ENCODE peak calls at places on chromosomes 12 and 14, in five cellular contexts. One of them, this sample, is unnamed.

GRCh38 chr12:74051848-74052247 is 485.8 kb upstream of the ATXN7L3B start:
- DNase-seq in H1: no peak
- DNase-seq in A549: no peak
- DNase-seq in K562: no peak
- DNase-seq in HepG2: no peak
- DNase-seq in this sample: no peak

GRCh38 chr12:63980211-63980610 is 135.7 kb downstream of the SRGAP1 start:
- DNase-seq in K562: no peak
- DNase-seq in A549: no peak
- DNase-seq in H1: no peak
- DNase-seq in HepG2: no peak
- DNase-seq in this sample: no peak

GRCh38 chr14:50977863-50978520 is 33.7 kb upstream of the PYGL start:
- DNase-seq in H1: no peak
- DNase-seq in HepG2: no peak
- DNase-seq in A549: no peak
- DNase-seq in K562: no peak
- DNase-seq in this sample: peak

GRCh38 chr14:99192823-99193222 is 79.2 kb downstream of the BCL11B start:
- DNase-seq in K562: no peak
- DNase-seq in H1: no peak
- DNase-seq in HepG2: no peak
- DNase-seq in A549: no peak
- DNase-seq in this sample: no peak

GRCh38 chr12:89247541-89247942 is 104.8 kb downstream of the DUSP6 start:
- DNase-seq in HepG2: peak
- DNase-seq in H1: no peak
- DNase-seq in K562: no peak
- DNase-seq in A549: no peak
- DNase-seq in this sample: no peak

GRCh38 chr14:60861545-60862147 is 119.2 kb downstream of the TRMT5 start:
- DNase-seq in K562: no peak
- DNase-seq in A549: no peak
- DNase-seq in H1: no peak
- DNase-seq in HepG2: no peak
- DNase-seq in this sample: no peak

GRCh38 chr12:96635844-96636243 is 146.5 kb downstream of the CFAP54 start:
- DNase-seq in HepG2: no peak
- DNase-seq in H1: no peak
- DNase-seq in A549: no peak
- DNase-seq in K562: no peak
- DNase-seq in this sample: no peak

GRCh38 chr12:131047789-131048610 is 94.3 kb downstream of the ADGRD1 start:
- DNase-seq in H1: no peak
- DNase-seq in HepG2: no peak
- DNase-seq in K562: peak
- DNase-seq in A549: no peak
- DNase-seq in this sample: no peak

GRCh38 chr14:23101213-23101970 is 3.4 kb downstream of the CIROP start:
- DNase-seq in A549: no peak
- DNase-seq in K562: no peak
- DNase-seq in H1: no peak
- DNase-seq in HepG2: no peak
- DNase-seq in this sample: no peak

GRCh38 chr12:72018036-72018435 is 79.4 kb downstream of the TPH2 start:
- DNase-seq in HepG2: no peak
- DNase-seq in K562: no peak
- DNase-seq in H1: no peak
- DNase-seq in A549: no peak
- DNase-seq in this sample: no peak

GRCh38 chr12:92973614-92974013 is 44.5 kb upstream of the EEA1 start:
- DNase-seq in HepG2: peak
- DNase-seq in K562: no peak
- DNase-seq in A549: no peak
- DNase-seq in H1: no peak
- DNase-seq in this sample: peak

GRCh38 chr12:91565246-91565645 is 382.6 kb upstream of the DCN start:
- DNase-seq in A549: no peak
- DNase-seq in H1: no peak
- DNase-seq in HepG2: no peak
- DNase-seq in K562: no peak
- DNase-seq in this sample: no peak

GRCh38 chr12:26319511-26319910 is 124.1 kb downstream of the SSPN start:
- DNase-seq in K562: no peak
- DNase-seq in A549: no peak
- DNase-seq in HepG2: peak
- DNase-seq in H1: no peak
- DNase-seq in this sample: no peak

GRCh38 chr14:61428261-61428660 is 106.9 kb downstream of the PRKCH start:
- DNase-seq in A549: no peak
- DNase-seq in H1: no peak
- DNase-seq in K562: no peak
- DNase-seq in HepG2: no peak
- DNase-seq in this sample: no peak

GRCh38 chr12:4160314-4161040 is 113.1 kb upstream of the CCND2 start:
- DNase-seq in K562: no peak
- DNase-seq in A549: no peak
- DNase-seq in H1: peak
- DNase-seq in HepG2: no peak
- DNase-seq in this sample: no peak

GRCh38 chr12:46404733-46405132 is 32.2 kb upstream of the SLC38A2 start:
- DNase-seq in H1: no peak
- DNase-seq in HepG2: no peak
- DNase-seq in K562: no peak
- DNase-seq in A549: no peak
- DNase-seq in this sample: no peak

GRCh38 chr14:71231521-71232393 is 324.5 kb downstream of the PCNX1 start:
- DNase-seq in K562: peak
- DNase-seq in A549: no peak
- DNase-seq in H1: peak
- DNase-seq in HepG2: no peak
- DNase-seq in this sample: peak

GRCh38 chr12:124919646-124920352 is 5.3 kb upstream of the UBC start:
- DNase-seq in A549: no peak
- DNase-seq in K562: no peak
- DNase-seq in H1: no peak
- DNase-seq in HepG2: no peak
- DNase-seq in this sample: peak

GRCh38 chr14:93975791-93976476 is 436 bp downstream of the ASB2 start:
- DNase-seq in A549: no peak
- DNase-seq in H1: no peak
- DNase-seq in K562: no peak
- DNase-seq in HepG2: no peak
- DNase-seq in this sample: peak

GRCh38 chr14:54754623-54755386 is 147.8 kb downstream of the GCH1 start:
- DNase-seq in H1: no peak
- DNase-seq in HepG2: no peak
- DNase-seq in A549: no peak
- DNase-seq in K562: peak
- DNase-seq in this sample: no peak

GRCh38 chr12:31507966-31508365 is 83.0 kb downstream of the DENND5B start:
- DNase-seq in H1: no peak
- DNase-seq in HepG2: no peak
- DNase-seq in A549: no peak
- DNase-seq in K562: no peak
- DNase-seq in this sample: no peak

GRCh38 chr14:61653507-61653906 is 41.8 kb upstream of the HIF1A start:
- DNase-seq in A549: no peak
- DNase-seq in K562: no peak
- DNase-seq in H1: no peak
- DNase-seq in HepG2: no peak
- DNase-seq in this sample: no peak

GRCh38 chr14:95495538-95496025 is 20.9 kb downstream of the SYNE3 start:
- DNase-seq in H1: no peak
- DNase-seq in K562: no peak
- DNase-seq in HepG2: no peak
- DNase-seq in A549: no peak
- DNase-seq in this sample: peak

GRCh38 chr14:59055439-59056045 is 132.9 kb upstream of the DAAM1 start:
- DNase-seq in K562: peak
- DNase-seq in A549: peak
- DNase-seq in H1: no peak
- DNase-seq in HepG2: peak
- DNase-seq in this sample: peak

GRCh38 chr14:103136076-103136340 is 12.7 kb downstream of the TNFAIP2 start:
- DNase-seq in K562: no peak
- DNase-seq in HepG2: no peak
- DNase-seq in A549: no peak
- DNase-seq in H1: no peak
- DNase-seq in this sample: no peak

GRCh38 chr14:45785240-45785639 is 532.2 kb upstream of the MIS18BP1 start:
- DNase-seq in A549: no peak
- DNase-seq in H1: no peak
- DNase-seq in K562: no peak
- DNase-seq in HepG2: no peak
- DNase-seq in this sample: no peak

GRCh38 chr12:45745861-45746277 is 16.4 kb downstream of the ARID2 start:
- DNase-seq in H1: no peak
- DNase-seq in K562: no peak
- DNase-seq in HepG2: no peak
- DNase-seq in A549: no peak
- DNase-seq in this sample: no peak

GRCh38 chr12:56931474-56931978 is 2.7 kb downstream of the SDR9C7 start:
- DNase-seq in A549: no peak
- DNase-seq in K562: peak
- DNase-seq in H1: peak
- DNase-seq in HepG2: peak
- DNase-seq in this sample: no peak

GRCh38 chr12:6945613-6946012 is 1.8 kb downstream of the C12orf57 start:
- DNase-seq in H1: no peak
- DNase-seq in HepG2: no peak
- DNase-seq in A549: no peak
- DNase-seq in K562: no peak
- DNase-seq in this sample: no peak

GRCh38 chr12:24551368-24551767 is 397.5 kb downstream of the BCAT1 start:
- DNase-seq in K562: no peak
- DNase-seq in HepG2: peak
- DNase-seq in A549: no peak
- DNase-seq in H1: no peak
- DNase-seq in this sample: no peak

GRCh38 chr12:72178871-72179270 is 93.3 kb upstream of the TRHDE start:
- DNase-seq in H1: no peak
- DNase-seq in K562: no peak
- DNase-seq in HepG2: no peak
- DNase-seq in A549: no peak
- DNase-seq in this sample: no peak

GRCh38 chr14:37384870-37385596 is 187.3 kb downstream of the MIPOL1 start:
- DNase-seq in H1: no peak
- DNase-seq in K562: no peak
- DNase-seq in HepG2: peak
- DNase-seq in A549: no peak
- DNase-seq in this sample: no peak

GRCh38 chr14:58805057-58805456 is 167.3 kb downstream of the DACT1 start:
- DNase-seq in K562: no peak
- DNase-seq in HepG2: no peak
- DNase-seq in H1: no peak
- DNase-seq in A549: no peak
- DNase-seq in this sample: no peak

GRCh38 chr12:54017027-54017788 is 8.4 kb downstream of the HOXC8 start:
- DNase-seq in H1: peak
- DNase-seq in K562: peak
- DNase-seq in HepG2: no peak
- DNase-seq in A549: peak
- DNase-seq in this sample: no peak

GRCh38 chr12:106329231-106329985 is 26.9 kb downstream of the TCP11L2 start:
- DNase-seq in H1: no peak
- DNase-seq in HepG2: no peak
- DNase-seq in K562: no peak
- DNase-seq in A549: no peak
- DNase-seq in this sample: no peak
- TF ChIP-seq HDAC2 in H1: no peak
- TF ChIP-seq HDAC2 in HepG2: no peak
- TF ChIP-seq HDAC2 in K562: no peak
- TF ChIP-seq HDAC2 in A549: no peak
- TF ChIP-seq HDAC2 in this sample: no peak

GRCh38 chr12:104454997-104455396 is 1.8 kb upstream of the CHST11 start:
- DNase-seq in HepG2: no peak
- DNase-seq in K562: no peak
- DNase-seq in H1: no peak
- DNase-seq in A549: peak
- DNase-seq in this sample: no peak
- TF ChIP-seq HDAC2 in HepG2: no peak
- TF ChIP-seq HDAC2 in K562: no peak
- TF ChIP-seq HDAC2 in H1: no peak
- TF ChIP-seq HDAC2 in A549: no peak
- TF ChIP-seq HDAC2 in this sample: no peak

DNA sequence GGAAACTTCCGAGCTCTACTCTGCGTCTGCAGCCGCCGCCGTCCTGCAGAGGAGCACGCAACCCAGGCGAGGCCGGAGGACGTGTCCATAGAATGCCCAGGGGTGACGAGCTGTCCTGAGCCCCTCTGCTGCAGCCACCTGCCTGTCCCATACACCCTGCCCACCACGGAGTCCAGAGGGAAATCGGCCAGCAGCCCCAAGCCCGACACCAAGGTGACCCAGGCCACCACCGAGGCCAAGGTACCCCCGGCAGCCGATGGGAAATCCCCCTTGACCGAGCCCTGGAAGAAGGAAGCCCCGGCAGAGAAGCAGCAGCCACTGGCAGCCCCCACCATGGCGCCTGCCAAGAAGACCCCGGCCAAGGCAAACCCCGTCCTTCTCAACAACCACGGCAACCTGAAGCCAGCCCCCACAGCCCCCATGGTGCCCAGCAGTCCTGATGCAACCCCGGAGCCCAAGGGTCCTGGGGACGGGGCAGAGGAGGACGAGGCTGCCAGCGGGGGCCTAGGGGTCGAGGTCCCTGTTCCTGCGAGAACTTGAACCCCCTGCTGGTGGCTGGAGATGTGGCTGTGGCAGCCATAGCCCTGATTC is 128.7 kb upstream of the C14orf180 start:
- DNase-seq in HepG2: no peak
- DNase-seq in K562: no peak
- DNase-seq in H1: peak
- DNase-seq in A549: no peak
- DNase-seq in this sample: no peak
- TF ChIP-seq HDAC2 in HepG2: no peak
- TF ChIP-seq HDAC2 in K562: no peak
- TF ChIP-seq HDAC2 in H1: no peak
- TF ChIP-seq HDAC2 in A549: no peak
- TF ChIP-seq HDAC2 in this sample: no peak

GRCh38 chr12:1858456-1858855 is 38.1 kb downstream of the LRTM2 start:
- DNase-seq in A549: no peak
- DNase-seq in K562: no peak
- DNase-seq in H1: no peak
- DNase-seq in HepG2: no peak
- DNase-seq in this sample: no peak

GRCh38 chr12:1857086-1857485 is 36.7 kb downstream of the LRTM2 start:
- DNase-seq in K562: no peak
- DNase-seq in A549: no peak
- DNase-seq in HepG2: no peak
- DNase-seq in H1: no peak
- DNase-seq in this sample: no peak

GRCh38 chr12:1857821-1858220 is 37.5 kb downstream of the LRTM2 start:
- DNase-seq in H1: no peak
- DNase-seq in HepG2: no peak
- DNase-seq in A549: no peak
- DNase-seq in K562: no peak
- DNase-seq in this sample: no peak

GRCh38 chr12:1863823-1864222 is 43.5 kb downstream of the LRTM2 start:
- DNase-seq in H1: no peak
- DNase-seq in K562: no peak
- DNase-seq in A549: no peak
- DNase-seq in HepG2: no peak
- DNase-seq in this sample: no peak

GRCh38 chr12:1859643-1860042 is 39.3 kb downstream of the LRTM2 start:
- DNase-seq in H1: no peak
- DNase-seq in HepG2: no peak
- DNase-seq in K562: no peak
- DNase-seq in A549: no peak
- DNase-seq in this sample: no peak
- TF ChIP-seq HDAC2 in H1: no peak
- TF ChIP-seq HDAC2 in HepG2: no peak
- TF ChIP-seq HDAC2 in K562: no peak
- TF ChIP-seq HDAC2 in A549: no peak
- TF ChIP-seq HDAC2 in this sample: no peak